ENCODE peak calls at places on chromosome 1, in five cellular contexts. W is activated gamma-delta T cell treated with Interleukin-2 at 50 U/mL for 16 hours; U is heart right ventricle; J is activated naive CD4-positive, alpha-beta T cell; F is stimulated activated CD8-positive, alpha-beta memory T cell treated with anti-CD3 and anti-CD28 coated beads, Interleukin-2, amount 100 ng/mL, for 1 hour. L is an unnamed sample.

GRCh38 chr1:175887981-175888428 is 144.6 kb upstream of the TNR start:
- DNase-seq in F (no peak), W (no peak), U (peak), J (no peak), L (no peak)

GRCh38 chr1:206537141-206537540 is 29.8 kb downstream of the RASSF5 start:
- DNase-seq in W (no peak), U (no peak), J (no peak), F (no peak), L (no peak)

GRCh38 chr1:24673336-24673735 is 30.2 kb downstream of the SRRM1 start:
- DNase-seq in F (no peak), W (no peak), U (no peak), J (no peak), L (no peak)

GRCh38 chr1:148263906-148264255 is 111.8 kb upstream of the NBPF11 start:
- DNase-seq in U (no peak), W (peak), F (no peak), J (no peak), L (no peak)

GRCh38 chr1:34358636-34359035 is 181.9 kb downstream of the C1orf94 start:
- DNase-seq in W (no peak), F (no peak), U (no peak), J (no peak), L (no peak)

GRCh38 chr1:86370627-86371026 is 25.5 kb downstream of the ODF2L start:
- DNase-seq in F (no peak), W (no peak), U (no peak), J (no peak), L (no peak)

GRCh38 chr1:185646202-185646683 is 87.9 kb upstream of the HMCN1 start:
- DNase-seq in F (no peak), J (no peak), W (no peak), U (no peak), L (no peak)

GRCh38 chr1:225754940-225755635 is 22.5 kb upstream of the SRP9 start:
- DNase-seq in W (no peak), F (no peak), J (no peak), U (peak), L (no peak)

GRCh38 chr1:107647012-107647411 is 318.0 kb downstream of the VAV3 start:
- DNase-seq in U (no peak), J (no peak), F (no peak), W (no peak), L (no peak)

GRCh38 chr1:54273092-54273836 is 73.3 kb downstream of the MRPL37 start:
- DNase-seq in F (no peak), U (peak), J (no peak), W (no peak), L (no peak)

GRCh38 chr1:219465247-219466093 is 147.4 kb downstream of the ZC3H11B start:
- DNase-seq in F (no peak), J (no peak), W (no peak), U (no peak), L (no peak)

GRCh38 chr1:171083222-171083621 is 7.5 kb upstream of the FMO3 start:
- DNase-seq in J (no peak), W (no peak), U (no peak), F (no peak), L (no peak)

GRCh38 chr1:10941891-10942541 is 70.4 kb upstream of the TARDBP start:
- DNase-seq in J (peak), F (peak), U (peak), W (peak), L (peak)

GRCh38 chr1:172756029-172756428 is 97.1 kb downstream of the FASLG start:
- DNase-seq in F (no peak), U (no peak), J (no peak), W (no peak), L (no peak)

GRCh38 chr1:180912801-180913616 is at the start of gene KIAA1614:
- DNase-seq in U (peak), F (no peak), W (no peak), J (no peak), L (no peak)